ENCODE peak calls at places on chromosome 18, in nine cellular contexts. One of them, this sample, is unnamed.

GRCh38 chr18:77648415-77648814 is 398.8 kb downstream of the GALR1 start:
- DNase-seq in sigmoid colon: no peak
- DNase-seq in GM12891: no peak
- DNase-seq in MCF 10A: no peak
- DNase-seq in foreskin keratinocyte: no peak
- DNase-seq in OCI-M1: no peak
- DNase-seq in naive thymus-derived CD4-positive, alpha-beta T cell: no peak
- DNase-seq in NT2/D1: no peak
- DNase-seq in Peyer's patch: no peak
- DNase-seq in this sample: no peak

GRCh38 chr18:3117493-3118192 is 102.1 kb downstream of the MYOM1 start:
- DNase-seq in sigmoid colon: no peak
- DNase-seq in GM12891: no peak
- DNase-seq in MCF 10A: peak
- DNase-seq in foreskin keratinocyte: peak
- DNase-seq in OCI-M1: no peak
- DNase-seq in naive thymus-derived CD4-positive, alpha-beta T cell: no peak
- DNase-seq in NT2/D1: no peak
- DNase-seq in Peyer's patch: no peak
- DNase-seq in this sample: no peak

GRCh38 chr18:71784777-71785176 is 759.4 kb downstream of the CBLN2 start:
- DNase-seq in sigmoid colon: no peak
- DNase-seq in GM12891: no peak
- DNase-seq in MCF 10A: peak
- DNase-seq in foreskin keratinocyte: peak
- DNase-seq in OCI-M1: peak
- DNase-seq in naive thymus-derived CD4-positive, alpha-beta T cell: peak
- DNase-seq in NT2/D1: no peak
- DNase-seq in Peyer's patch: no peak
- DNase-seq in this sample: no peak

GRCh38 chr18:7901657-7902056 is 334.5 kb downstream of the PTPRM start:
- DNase-seq in sigmoid colon: no peak
- DNase-seq in GM12891: no peak
- DNase-seq in MCF 10A: no peak
- DNase-seq in foreskin keratinocyte: no peak
- DNase-seq in OCI-M1: no peak
- DNase-seq in naive thymus-derived CD4-positive, alpha-beta T cell: no peak
- DNase-seq in NT2/D1: no peak
- DNase-seq in Peyer's patch: no peak
- DNase-seq in this sample: no peak

GRCh38 chr18:28063181-28063790 is 113.6 kb downstream of the CDH2 start:
- DNase-seq in sigmoid colon: no peak
- DNase-seq in GM12891: no peak
- DNase-seq in MCF 10A: no peak
- DNase-seq in foreskin keratinocyte: no peak
- DNase-seq in OCI-M1: no peak
- DNase-seq in naive thymus-derived CD4-positive, alpha-beta T cell: no peak
- DNase-seq in NT2/D1: no peak
- DNase-seq in Peyer's patch: no peak
- DNase-seq in this sample: no peak

GRCh38 chr18:8049147-8049546 is 482.0 kb downstream of the PTPRM start:
- DNase-seq in sigmoid colon: no peak
- DNase-seq in GM12891: no peak
- DNase-seq in MCF 10A: no peak
- DNase-seq in foreskin keratinocyte: no peak
- DNase-seq in OCI-M1: no peak
- DNase-seq in naive thymus-derived CD4-positive, alpha-beta T cell: no peak
- DNase-seq in NT2/D1: no peak
- DNase-seq in Peyer's patch: no peak
- DNase-seq in this sample: no peak

GRCh38 chr18:36410346-36410745 is 112.8 kb downstream of the FHOD3 start:
- DNase-seq in sigmoid colon: no peak
- DNase-seq in GM12891: no peak
- DNase-seq in MCF 10A: no peak
- DNase-seq in foreskin keratinocyte: peak
- DNase-seq in OCI-M1: no peak
- DNase-seq in naive thymus-derived CD4-positive, alpha-beta T cell: no peak
- DNase-seq in NT2/D1: no peak
- DNase-seq in Peyer's patch: no peak
- DNase-seq in this sample: no peak

GRCh38 chr18:8828300-8828699 is 122.9 kb downstream of the MTCL1 start:
- DNase-seq in sigmoid colon: no peak
- DNase-seq in GM12891: no peak
- DNase-seq in MCF 10A: no peak
- DNase-seq in foreskin keratinocyte: no peak
- DNase-seq in OCI-M1: no peak
- DNase-seq in naive thymus-derived CD4-positive, alpha-beta T cell: no peak
- DNase-seq in NT2/D1: no peak
- DNase-seq in Peyer's patch: no peak
- DNase-seq in this sample: no peak

GRCh38 chr18:54387631-54388030 is 29.9 kb downstream of the C18orf54 start:
- DNase-seq in sigmoid colon: no peak
- DNase-seq in GM12891: no peak
- DNase-seq in MCF 10A: peak
- DNase-seq in foreskin keratinocyte: no peak
- DNase-seq in OCI-M1: no peak
- DNase-seq in naive thymus-derived CD4-positive, alpha-beta T cell: no peak
- DNase-seq in NT2/D1: no peak
- DNase-seq in Peyer's patch: no peak
- DNase-seq in this sample: no peak

GRCh38 chr18:8911408-8912340 is 190.8 kb upstream of the NDUFV2 start:
- DNase-seq in sigmoid colon: no peak
- DNase-seq in GM12891: no peak
- DNase-seq in MCF 10A: no peak
- DNase-seq in foreskin keratinocyte: no peak
- DNase-seq in OCI-M1: no peak
- DNase-seq in naive thymus-derived CD4-positive, alpha-beta T cell: no peak
- DNase-seq in NT2/D1: no peak
- DNase-seq in Peyer's patch: no peak
- DNase-seq in this sample: no peak

GRCh38 chr18:47881752-47882455 is 48.6 kb downstream of the SMAD2 start:
- DNase-seq in sigmoid colon: no peak
- DNase-seq in GM12891: no peak
- DNase-seq in MCF 10A: peak
- DNase-seq in foreskin keratinocyte: peak
- DNase-seq in OCI-M1: no peak
- DNase-seq in naive thymus-derived CD4-positive, alpha-beta T cell: no peak
- DNase-seq in NT2/D1: no peak
- DNase-seq in Peyer's patch: no peak
- DNase-seq in this sample: no peak

GRCh38 chr18:79797518-79798345 is at the start of gene KCNG2:
- DNase-seq in sigmoid colon: peak
- DNase-seq in GM12891: peak
- DNase-seq in MCF 10A: no peak
- DNase-seq in foreskin keratinocyte: no peak
- DNase-seq in OCI-M1: no peak
- DNase-seq in naive thymus-derived CD4-positive, alpha-beta T cell: no peak
- DNase-seq in NT2/D1: peak
- DNase-seq in Peyer's patch: peak
- DNase-seq in this sample: peak

GRCh38 chr18:49547701-49548100 is 14.2 kb upstream of the LIPG start:
- DNase-seq in sigmoid colon: no peak
- DNase-seq in GM12891: no peak
- DNase-seq in MCF 10A: peak
- DNase-seq in foreskin keratinocyte: no peak
- DNase-seq in OCI-M1: peak
- DNase-seq in naive thymus-derived CD4-positive, alpha-beta T cell: no peak
- DNase-seq in NT2/D1: no peak
- DNase-seq in Peyer's patch: no peak
- DNase-seq in this sample: no peak

GRCh38 chr18:69948919-69949537 is 1.4 kb upstream of the CD226 start:
- DNase-seq in sigmoid colon: peak
- DNase-seq in GM12891: peak
- DNase-seq in MCF 10A: no peak
- DNase-seq in foreskin keratinocyte: no peak
- DNase-seq in OCI-M1: no peak
- DNase-seq in naive thymus-derived CD4-positive, alpha-beta T cell: no peak
- DNase-seq in NT2/D1: no peak
- DNase-seq in Peyer's patch: no peak
- DNase-seq in this sample: no peak

GRCh38 chr18:38032516-38032915 is 466.9 kb upstream of the CELF4 start:
- DNase-seq in sigmoid colon: no peak
- DNase-seq in GM12891: no peak
- DNase-seq in MCF 10A: peak
- DNase-seq in foreskin keratinocyte: peak
- DNase-seq in OCI-M1: no peak
- DNase-seq in naive thymus-derived CD4-positive, alpha-beta T cell: no peak
- DNase-seq in NT2/D1: no peak
- DNase-seq in Peyer's patch: no peak
- DNase-seq in this sample: no peak

GRCh38 chr18:22378672-22379282 is 38.9 kb downstream of the CTAGE1 start:
- DNase-seq in sigmoid colon: no peak
- DNase-seq in GM12891: no peak
- DNase-seq in MCF 10A: peak
- DNase-seq in foreskin keratinocyte: peak
- DNase-seq in OCI-M1: peak
- DNase-seq in naive thymus-derived CD4-positive, alpha-beta T cell: no peak
- DNase-seq in NT2/D1: peak
- DNase-seq in Peyer's patch: peak
- DNase-seq in this sample: no peak

GRCh38 chr18:48324651-48325050 is 84.5 kb downstream of the ZBTB7C start:
- DNase-seq in sigmoid colon: no peak
- DNase-seq in GM12891: no peak
- DNase-seq in MCF 10A: peak
- DNase-seq in foreskin keratinocyte: peak
- DNase-seq in OCI-M1: no peak
- DNase-seq in naive thymus-derived CD4-positive, alpha-beta T cell: no peak
- DNase-seq in NT2/D1: no peak
- DNase-seq in Peyer's patch: no peak
- DNase-seq in this sample: peak

GRCh38 chr18:30444544-30444943 is 598.0 kb downstream of the DSC3 start:
- DNase-seq in sigmoid colon: no peak
- DNase-seq in GM12891: no peak
- DNase-seq in MCF 10A: no peak
- DNase-seq in foreskin keratinocyte: peak
- DNase-seq in OCI-M1: no peak
- DNase-seq in naive thymus-derived CD4-positive, alpha-beta T cell: no peak
- DNase-seq in NT2/D1: no peak
- DNase-seq in Peyer's patch: no peak
- DNase-seq in this sample: no peak

GRCh38 chr18:79274823-79275222 is 120.9 kb upstream of the NFATC1 start:
- DNase-seq in sigmoid colon: no peak
- DNase-seq in GM12891: no peak
- DNase-seq in MCF 10A: no peak
- DNase-seq in foreskin keratinocyte: no peak
- DNase-seq in OCI-M1: no peak
- DNase-seq in naive thymus-derived CD4-positive, alpha-beta T cell: no peak
- DNase-seq in NT2/D1: no peak
- DNase-seq in Peyer's patch: no peak
- DNase-seq in this sample: no peak

GRCh38 chr18:23812566-23813440 is 123.5 kb downstream of the LAMA3 start:
- DNase-seq in sigmoid colon: no peak
- DNase-seq in GM12891: no peak
- DNase-seq in MCF 10A: peak
- DNase-seq in foreskin keratinocyte: peak
- DNase-seq in OCI-M1: peak
- DNase-seq in naive thymus-derived CD4-positive, alpha-beta T cell: peak
- DNase-seq in NT2/D1: no peak
- DNase-seq in Peyer's patch: no peak
- DNase-seq in this sample: no peak

GRCh38 chr18:56312554-56312953 is 325.8 kb downstream of the TXNL1 start:
- DNase-seq in sigmoid colon: no peak
- DNase-seq in GM12891: no peak
- DNase-seq in MCF 10A: no peak
- DNase-seq in foreskin keratinocyte: no peak
- DNase-seq in OCI-M1: no peak
- DNase-seq in naive thymus-derived CD4-positive, alpha-beta T cell: no peak
- DNase-seq in NT2/D1: no peak
- DNase-seq in Peyer's patch: no peak
- DNase-seq in this sample: no peak

GRCh38 chr18:25233582-25234362 is 118.2 kb downstream of the ZNF521 start:
- DNase-seq in sigmoid colon: no peak
- DNase-seq in GM12891: no peak
- DNase-seq in MCF 10A: no peak
- DNase-seq in foreskin keratinocyte: no peak
- DNase-seq in OCI-M1: peak
- DNase-seq in naive thymus-derived CD4-positive, alpha-beta T cell: no peak
- DNase-seq in NT2/D1: no peak
- DNase-seq in Peyer's patch: no peak
- DNase-seq in this sample: no peak

GRCh38 chr18:49193896-49194295 is 243.1 kb upstream of the SMAD7 start:
- DNase-seq in sigmoid colon: no peak
- DNase-seq in GM12891: no peak
- DNase-seq in MCF 10A: no peak
- DNase-seq in foreskin keratinocyte: peak
- DNase-seq in OCI-M1: no peak
- DNase-seq in naive thymus-derived CD4-positive, alpha-beta T cell: no peak
- DNase-seq in NT2/D1: no peak
- DNase-seq in Peyer's patch: no peak
- DNase-seq in this sample: no peak

GRCh38 chr18:49845629-49846252 is 32.4 kb upstream of the ACAA2 start:
- DNase-seq in sigmoid colon: no peak
- DNase-seq in GM12891: no peak
- DNase-seq in MCF 10A: no peak
- DNase-seq in foreskin keratinocyte: no peak
- DNase-seq in OCI-M1: no peak
- DNase-seq in naive thymus-derived CD4-positive, alpha-beta T cell: no peak
- DNase-seq in NT2/D1: no peak
- DNase-seq in Peyer's patch: no peak
- DNase-seq in this sample: no peak

GRCh38 chr18:46723856-46724415 is 32.9 kb downstream of the ST8SIA5 start:
- DNase-seq in sigmoid colon: no peak
- DNase-seq in GM12891: no peak
- DNase-seq in MCF 10A: no peak
- DNase-seq in foreskin keratinocyte: no peak
- DNase-seq in OCI-M1: no peak
- DNase-seq in naive thymus-derived CD4-positive, alpha-beta T cell: no peak
- DNase-seq in NT2/D1: no peak
- DNase-seq in Peyer's patch: no peak
- DNase-seq in this sample: no peak

GRCh38 chr18:22342625-22343024 is 75.1 kb downstream of the CTAGE1 start:
- DNase-seq in sigmoid colon: no peak
- DNase-seq in GM12891: no peak
- DNase-seq in MCF 10A: peak
- DNase-seq in foreskin keratinocyte: peak
- DNase-seq in OCI-M1: peak
- DNase-seq in naive thymus-derived CD4-positive, alpha-beta T cell: no peak
- DNase-seq in NT2/D1: no peak
- DNase-seq in Peyer's patch: peak
- DNase-seq in this sample: no peak

GRCh38 chr18:80103231-80103630 is 5.8 kb upstream of the ADNP2 start:
- DNase-seq in sigmoid colon: no peak
- DNase-seq in GM12891: no peak
- DNase-seq in MCF 10A: peak
- DNase-seq in foreskin keratinocyte: no peak
- DNase-seq in OCI-M1: no peak
- DNase-seq in naive thymus-derived CD4-positive, alpha-beta T cell: no peak
- DNase-seq in NT2/D1: no peak
- DNase-seq in Peyer's patch: no peak
- DNase-seq in this sample: no peak

GRCh38 chr18:22466608-22467390 is 49.1 kb upstream of the CTAGE1 start:
- DNase-seq in sigmoid colon: no peak
- DNase-seq in GM12891: no peak
- DNase-seq in MCF 10A: peak
- DNase-seq in foreskin keratinocyte: peak
- DNase-seq in OCI-M1: no peak
- DNase-seq in naive thymus-derived CD4-positive, alpha-beta T cell: no peak
- DNase-seq in NT2/D1: no peak
- DNase-seq in Peyer's patch: no peak
- DNase-seq in this sample: no peak

GRCh38 chr18:37421349-37422080 is 144.1 kb downstream of the CELF4 start:
- DNase-seq in sigmoid colon: no peak
- DNase-seq in GM12891: no peak
- DNase-seq in MCF 10A: no peak
- DNase-seq in foreskin keratinocyte: no peak
- DNase-seq in OCI-M1: no peak
- DNase-seq in naive thymus-derived CD4-positive, alpha-beta T cell: no peak
- DNase-seq in NT2/D1: no peak
- DNase-seq in Peyer's patch: no peak
- DNase-seq in this sample: no peak

GRCh38 chr18:50659091-50660003 is 99.5 kb downstream of the MAPK4 start:
- DNase-seq in sigmoid colon: peak
- DNase-seq in GM12891: no peak
- DNase-seq in MCF 10A: peak
- DNase-seq in foreskin keratinocyte: peak
- DNase-seq in OCI-M1: peak
- DNase-seq in naive thymus-derived CD4-positive, alpha-beta T cell: no peak
- DNase-seq in NT2/D1: no peak
- DNase-seq in Peyer's patch: no peak
- DNase-seq in this sample: no peak

GRCh38 chr18:79531926-79532689 is 136.4 kb downstream of the NFATC1 start:
- DNase-seq in sigmoid colon: peak
- DNase-seq in GM12891: no peak
- DNase-seq in MCF 10A: no peak
- DNase-seq in foreskin keratinocyte: no peak
- DNase-seq in OCI-M1: no peak
- DNase-seq in naive thymus-derived CD4-positive, alpha-beta T cell: no peak
- DNase-seq in NT2/D1: no peak
- DNase-seq in Peyer's patch: peak
- DNase-seq in this sample: no peak

This sample was measured in spleen.